ENCODE peak calls at places on chromosome 2, in four cellular contexts. F, P, J and G are unnamed samples.

GRCh38 chr2:68086166-68086565 is 23.4 kb upstream of the C1D start:
- DNase-seq in F (no peak), P (no peak), J (no peak), G (no peak)

GRCh38 chr2:152573168-152573567 is 144.1 kb downstream of the PRPF40A start:
- DNase-seq in F (peak; percentile 20), P (peak; percentile 70), J (no peak), G (no peak)

GRCh38 chr2:25014631-25015030 is 27.2 kb upstream of the EFR3B start:
- DNase-seq in F (no peak), P (no peak), J (no peak), G (no peak)

GRCh38 chr2:85772019-85772745 is 18.4 kb downstream of the ATOH8 start:
- DNase-seq in F (no peak), P (no peak), J (peak; percentile 97), G (peak; percentile 52)

GRCh38 chr2:70967189-70967588 is 11.2 kb upstream of the ANKRD53 start:
- DNase-seq in F (no peak), P (no peak), J (no peak), G (no peak)

GRCh38 chr2:16413947-16414346 is 251.7 kb downstream of the CYRIA start:
- DNase-seq in F (no peak), P (no peak), J (no peak), G (no peak)

GRCh38 chr2:191386938-191387536 is 141.8 kb downstream of the MYO1B start:
- DNase-seq in F (no peak), P (no peak), J (no peak), G (no peak)

GRCh38 chr2:109409347-109410020 is 204.3 kb downstream of the SEPTIN10 start:
- DNase-seq in F (no peak), P (no peak), J (no peak), G (no peak)

GRCh38 chr2:215216806-215217205 is 78.4 kb upstream of the ABCA12 start:
- DNase-seq in F (no peak), P (no peak), J (no peak), G (no peak)

GRCh38 chr2:239114119-239114581 is 266.3 kb downstream of the TWIST2 start:
- DNase-seq in F (no peak), P (no peak), J (no peak), G (no peak)

GRCh38 chr2:187618813-187619212 is 64.6 kb upstream of the TFPI start:
- DNase-seq in F (no peak), P (no peak), J (no peak), G (no peak)

GRCh38 chr2:98608962-98609604 is 694 bp downstream of the UNC50 start:
- DNase-seq in F (peak; percentile 37), P (no peak), J (no peak), G (no peak)

GRCh38 chr2:239264838-239265651 is 135.8 kb downstream of the HDAC4 start:
- DNase-seq in F (peak; percentile 56), P (no peak), J (no peak), G (no peak)

GRCh38 chr2:217858519-217859466 is 144.0 kb downstream of the TNS1 start:
- DNase-seq in F (peak; percentile 31), P (no peak), J (peak; percentile 16), G (peak; percentile 21)

GRCh38 chr2:232502901-232503791 is 15.5 kb upstream of the ECEL1 start:
- DNase-seq in F (peak; percentile 73), P (no peak), J (no peak), G (no peak)

GRCh38 chr2:238081561-238081960 is 18.6 kb upstream of the ESPNL start:
- DNase-seq in F (no peak), P (no peak), J (no peak), G (no peak)

GRCh38 chr2:219509780-219510511 is 4.3 kb upstream of the ASIC4 start:
- DNase-seq in F (peak; percentile 83), P (no peak), J (peak; percentile 60), G (peak; percentile 70)

GRCh38 chr2:95329891-95330822 is 33.0 kb downstream of the KCNIP3 start:
- DNase-seq in F (no peak), P (no peak), J (no peak), G (peak; percentile 38)

GRCh38 chr2:157349949-157350510 is 24.4 kb upstream of the ERMN start:
- DNase-seq in F (no peak), P (no peak), J (no peak), G (no peak)

GRCh38 chr2:36670881-36671595 is 25.5 kb upstream of the VIT start:
- DNase-seq in F (no peak), P (no peak), J (no peak), G (no peak)

GRCh38 chr2:9752441-9753275 is 90.6 kb upstream of the TAF1B start:
- DNase-seq in F (peak; percentile 64), P (no peak), J (peak; percentile 23), G (no peak)

DNA sequence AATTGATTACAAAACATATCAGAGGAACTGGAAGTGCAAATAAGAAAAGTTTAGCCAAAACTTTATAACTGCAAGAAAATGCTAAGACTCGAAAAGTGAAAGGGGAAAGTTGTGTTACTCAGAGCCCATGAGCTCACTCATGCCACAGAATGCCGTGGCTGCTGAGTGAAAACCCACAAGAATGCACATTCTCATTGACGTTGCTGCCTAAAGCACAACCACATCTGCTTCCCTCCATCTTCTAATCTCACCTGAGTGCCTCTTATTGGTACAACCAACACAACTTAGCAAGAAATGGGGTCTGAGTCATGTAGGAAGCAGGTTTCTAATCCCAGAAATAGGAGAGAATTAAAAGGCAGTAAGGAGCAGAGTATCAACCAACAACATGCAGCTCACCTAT is 259.7 kb downstream of the LNPK start:
- DNase-seq in F (no peak), P (no peak), J (no peak), G (no peak)
- TF ChIP-seq TARDBP in F (no peak), P (no peak), J (no peak), G (no peak)

GRCh38 chr2:175811966-175812365 is 190.1 kb downstream of the LNPK start:
- DNase-seq in F (no peak), P (no peak), J (no peak), G (no peak)
- TF ChIP-seq SP1 in F (no peak), P (no peak), J (no peak), G (no peak)

DNA sequence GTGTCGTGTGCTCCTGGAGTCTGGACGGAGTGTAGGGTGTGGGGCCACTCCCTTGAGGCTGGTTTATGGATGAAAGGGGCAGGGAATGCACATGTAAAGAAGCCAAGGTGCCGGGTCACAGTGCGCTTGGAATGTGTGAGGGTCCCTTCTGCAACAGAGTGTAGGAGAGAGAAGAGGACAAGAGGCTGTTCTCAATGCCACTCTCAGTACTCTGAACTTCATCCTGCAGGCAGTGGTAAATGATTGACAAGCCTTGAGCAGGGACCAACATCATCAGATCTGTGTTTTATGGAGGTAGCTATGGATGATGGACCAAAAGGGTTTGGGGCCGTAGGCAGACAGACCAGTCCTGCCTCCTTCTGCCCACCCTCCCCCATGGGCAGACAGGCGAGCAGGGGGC is 7.2 kb upstream of the ALKAL2 start:
- DNase-seq in F (no peak), P (no peak), J (no peak), G (no peak)
- TF ChIP-seq FOXM1 in F (no peak), P (no peak), J (no peak), G (no peak)

GRCh38 chr2:231308631-231309414 is 86.7 kb upstream of the B3GNT7 start:
- DNase-seq in F (no peak), P (no peak), J (no peak), G (no peak)
- TF ChIP-seq TARDBP in F (no peak), P (no peak), J (no peak), G (no peak)

DNA sequence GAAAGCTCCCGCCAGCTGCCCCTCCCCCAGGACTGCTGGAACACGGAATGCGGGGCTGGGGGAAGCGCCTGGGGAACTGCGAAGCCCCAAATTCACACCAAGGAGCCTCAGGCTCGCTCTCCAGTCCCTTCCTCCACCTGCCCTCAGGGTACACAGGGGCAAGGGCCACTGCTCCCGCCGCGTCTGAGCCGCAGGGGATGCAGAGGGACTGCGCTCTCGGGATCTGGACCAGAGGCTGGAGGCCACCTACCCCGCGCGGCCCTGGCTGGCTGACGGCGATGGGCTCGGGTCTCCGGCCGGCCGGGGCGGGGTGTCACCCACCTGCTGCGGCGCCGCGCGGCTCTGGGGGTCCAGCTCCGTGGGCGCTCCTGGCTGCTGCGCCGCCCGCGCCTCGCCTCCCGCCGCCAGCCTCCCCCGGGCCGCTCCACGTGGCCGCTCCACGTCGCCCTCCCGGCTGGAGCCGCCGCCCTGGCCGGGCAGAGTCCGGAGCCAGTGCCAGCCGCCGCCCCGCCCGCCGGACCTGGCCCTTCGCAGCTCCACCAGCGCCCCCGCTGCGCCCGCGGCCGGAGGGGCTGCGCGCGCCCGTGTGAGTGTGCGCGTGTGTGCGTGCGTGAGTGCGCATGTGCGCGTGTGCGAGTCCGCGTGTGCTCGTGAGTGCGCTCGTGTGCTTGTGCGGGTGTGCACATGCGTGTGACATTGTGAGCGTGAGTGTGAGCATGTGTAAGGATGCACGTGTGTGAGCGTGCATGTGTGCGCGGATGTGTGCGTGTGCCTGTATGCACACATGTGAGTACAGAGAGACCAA is at the start of gene CGREF1:
- DNase-seq in F (no peak), P (no peak), J (no peak), G (no peak)
- TF ChIP-seq SP1 in F (no peak), P (no peak), J (no peak), G (no peak)

DNA sequence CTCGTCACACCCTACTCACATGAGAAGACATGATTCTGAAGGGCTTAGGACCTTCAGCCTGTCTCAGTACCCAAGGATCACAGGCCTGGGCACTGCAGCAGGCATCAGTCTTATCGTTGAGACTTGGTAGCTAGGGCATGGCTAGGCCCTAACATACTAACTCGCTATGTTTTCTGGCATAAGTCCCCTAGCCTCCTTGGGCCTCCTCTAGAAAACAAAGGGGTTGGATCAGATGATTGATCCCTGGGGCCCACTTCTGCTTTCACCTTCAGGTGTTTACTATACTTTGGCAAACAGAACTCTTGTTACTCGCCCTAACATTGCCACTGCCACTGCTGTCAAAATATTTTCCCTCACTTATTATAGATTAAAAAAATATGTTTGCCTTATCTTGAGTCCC is 44.2 kb downstream of the VSNL1 start:
- DNase-seq in F (no peak), P (no peak), J (no peak), G (no peak)
- TF ChIP-seq FOXM1 in F (no peak), P (no peak), J (no peak), G (no peak)

DNA sequence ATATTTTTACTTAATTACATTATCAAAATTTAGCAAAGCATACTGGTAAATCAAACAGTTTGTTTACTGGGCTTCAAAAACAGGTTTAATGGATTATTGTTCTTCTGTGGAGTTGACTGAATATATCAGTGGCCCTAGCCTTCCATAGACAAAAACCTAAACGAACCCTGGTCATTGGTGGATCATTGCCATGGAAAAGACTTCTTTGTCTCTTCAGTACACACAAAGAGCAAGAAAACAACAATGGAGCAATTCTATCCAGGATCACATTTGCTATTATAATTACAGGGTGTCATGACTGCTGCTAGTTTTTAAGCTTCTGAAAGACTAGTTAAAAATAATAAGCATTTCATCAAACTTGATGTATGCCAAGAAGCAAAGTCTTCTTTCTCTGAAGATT is 1228.8 kb upstream of the DDX18 start:
- DNase-seq in F (no peak), P (no peak), J (no peak), G (no peak)
- TF ChIP-seq TARDBP in F (no peak), P (no peak), J (no peak), G (no peak)

GRCh38 chr2:135904590-135904989 is 28.3 kb upstream of the MCM6 start:
- DNase-seq in F (no peak), P (no peak), J (no peak), G (no peak)
- TF ChIP-seq SP1 in F (no peak), P (no peak), J (no peak), G (no peak)

GRCh38 chr2:8538531-8538930 is 143.3 kb upstream of the ID2 start:
- DNase-seq in F (no peak), P (no peak), J (no peak), G (no peak)
- TF ChIP-seq FOXM1 in F (no peak), P (no peak), J (no peak), G (no peak)

GRCh38 chr2:20614201-20615045 is 36.5 kb downstream of the HS1BP3 start:
- DNase-seq in F (no peak), P (no peak), J (peak; percentile 73), G (peak; percentile 69)
- TF ChIP-seq TARDBP in F (no peak), P (no peak), J (no peak), G (no peak)